ENCODE peak calls at places on chromosomes 16 and 17, in ten cellular contexts. G, E, U, K, D, F, W, S, V and J are unnamed samples.
A peak's percentile ranks its signal among the peaks of the same experiment; 100 is the strongest.

GRCh38 chr16:14366974-14367707 is 262.9 kb downstream of the PARN start:
- DNase-seq in G (no peak), E (no peak), U (no peak), K (no peak), D (no peak), F (no peak), W (no peak), S (no peak), V (no peak), J (no peak)

GRCh38 chr17:14699569-14700190 is 398.8 kb downstream of the HS3ST3B1 start:
- DNase-seq in G (no peak), E (no peak), U (no peak), K (no peak), D (no peak), F (no peak), W (no peak), S (no peak), V (no peak), J (no peak)

GRCh38 chr16:85615014-85615851 is 2.1 kb downstream of the GSE1 start:
- DNase-seq in G (peak; percentile 82), E (peak; percentile 42), U (peak; percentile 43), K (peak; percentile 88), D (peak; percentile 67), F (no peak), W (no peak), S (peak; percentile 17), V (peak; percentile 18), J (peak; percentile 73)

GRCh38 chr17:60590075-60590474 is 9.9 kb upstream of the PPM1D start:
- DNase-seq in G (no peak), E (no peak), U (no peak), K (no peak), D (no peak), F (no peak), W (no peak), S (no peak), V (no peak), J (no peak)

GRCh38 chr17:42441717-42442565 is 16.7 kb upstream of the ATP6V0A1 start:
- DNase-seq in G (no peak), E (no peak), U (no peak), K (no peak), D (no peak), F (no peak), W (no peak), S (no peak), V (no peak), J (no peak)

GRCh38 chr16:12513057-12513790 is 290.5 kb downstream of the CPPED1 start:
- DNase-seq in G (no peak), E (no peak), U (no peak), K (no peak), D (no peak), F (no peak), W (no peak), S (no peak), V (no peak), J (no peak)

GRCh38 chr17:47660064-47660492 is 10.4 kb downstream of the KPNB1 start:
- DNase-seq in G (no peak), E (no peak), U (no peak), K (no peak), D (no peak), F (no peak), W (no peak), S (no peak), V (no peak), J (no peak)

GRCh38 chr17:51580869-51581268 is 320.5 kb downstream of the UTP18 start:
- DNase-seq in G (no peak), E (no peak), U (peak; percentile 96), K (no peak), D (no peak), F (no peak), W (no peak), S (no peak), V (no peak), J (no peak)

GRCh38 chr16:46811682-46812081 is 19.3 kb downstream of the C16orf87 start:
- DNase-seq in G (no peak), E (no peak), U (no peak), K (no peak), D (no peak), F (no peak), W (no peak), S (no peak), V (no peak), J (no peak)

GRCh38 chr16:48526958-48527331 is 83.0 kb downstream of the N4BP1 start:
- DNase-seq in G (no peak), E (no peak), U (no peak), K (peak; percentile 55), D (no peak), F (no peak), W (no peak), S (no peak), V (no peak), J (no peak)

GRCh38 chr17:72609501-72609900 is 483.0 kb downstream of the SLC39A11 start:
- DNase-seq in G (no peak), E (no peak), U (no peak), K (no peak), D (no peak), F (no peak), W (peak; percentile 73), S (no peak), V (no peak), J (no peak)

GRCh38 chr16:85390511-85391174 is 222.5 kb upstream of the GSE1 start:
- DNase-seq in G (no peak), E (peak; percentile 99), U (no peak), K (peak; percentile 77), D (peak; percentile 42), F (no peak), W (peak; percentile 94), S (no peak), V (no peak), J (peak; percentile 96)

GRCh38 chr17:43830510-43831145 is 2.3 kb downstream of the MPP3 start:
- DNase-seq in G (no peak), E (no peak), U (no peak), K (peak; percentile 14), D (no peak), F (no peak), W (no peak), S (peak; percentile 21), V (no peak), J (no peak)

GRCh38 chr17:8160741-8161221 is 2.0 kb downstream of the VAMP2 start:
- DNase-seq in G (no peak), E (no peak), U (no peak), K (no peak), D (no peak), F (no peak), W (no peak), S (no peak), V (no peak), J (no peak)

GRCh38 chr17:49547566-49547965 is 28.1 kb upstream of the NXPH3 start:
- DNase-seq in G (no peak), E (no peak), U (no peak), K (peak; percentile 41), D (no peak), F (no peak), W (no peak), S (no peak), V (no peak), J (no peak)

GRCh38 chr17:58693208-58693607 is 806 bp downstream of the RAD51C start:
- DNase-seq in G (no peak), E (no peak), U (no peak), K (no peak), D (no peak), F (no peak), W (no peak), S (no peak), V (no peak), J (no peak)

GRCh38 chr17:82053556-82054263 is 2.0 kb downstream of the GPS1 start:
- DNase-seq in G (no peak), E (no peak), U (no peak), K (peak; percentile 69), D (no peak), F (no peak), W (no peak), S (no peak), V (no peak), J (no peak)

GRCh38 chr17:3812284-3812683 is 11.3 kb upstream of the ITGAE start:
- DNase-seq in G (no peak), E (no peak), U (no peak), K (no peak), D (no peak), F (no peak), W (no peak), S (no peak), V (no peak), J (no peak)

GRCh38 chr16:9072806-9073341 is 18.6 kb upstream of the HAPSTR1 start:
- DNase-seq in G (no peak), E (peak; percentile 95), U (no peak), K (no peak), D (no peak), F (no peak), W (no peak), S (no peak), V (no peak), J (peak; percentile 44)

GRCh38 chr17:77358801-77359716 is 218.3 kb downstream of the SEC14L1 start:
- DNase-seq in G (peak; percentile 44), E (no peak), U (no peak), K (no peak), D (no peak), F (no peak), W (no peak), S (no peak), V (no peak), J (no peak)

GRCh38 chr16:74862743-74863244 is 88.2 kb upstream of the FA2H start:
- DNase-seq in G (no peak), E (peak; percentile 64), U (peak; percentile 51), K (no peak), D (peak; percentile 22), F (no peak), W (peak; percentile 42), S (no peak), V (no peak), J (peak; percentile 58)

GRCh38 chr16:66508261-66508913 is 41.5 kb downstream of the TK2 start:
- DNase-seq in G (no peak), E (no peak), U (no peak), K (peak; percentile 9), D (no peak), F (no peak), W (no peak), S (peak; percentile 44), V (no peak), J (no peak)

GRCh38 chr17:60451071-60451470 is 28.8 kb downstream of the CHCT1 start:
- DNase-seq in G (no peak), E (no peak), U (no peak), K (no peak), D (no peak), F (no peak), W (no peak), S (no peak), V (no peak), J (no peak)

GRCh38 chr16:54178491-54178976 is 108.1 kb downstream of the IRX3 start:
- DNase-seq in G (no peak), E (peak; percentile 34), U (no peak), K (no peak), D (no peak), F (no peak), W (no peak), S (no peak), V (no peak), J (no peak)

GRCh38 chr17:68600881-68601564 is at the start of gene FAM20A:
- DNase-seq in G (peak; percentile 70), E (no peak), U (no peak), K (peak; percentile 77), D (peak; percentile 41), F (no peak), W (no peak), S (no peak), V (no peak), J (no peak)

GRCh38 chr17:46777943-46778915 is 40.3 kb downstream of the WNT3 start:
- DNase-seq in G (no peak), E (no peak), U (peak; percentile 25), K (peak; percentile 36), D (no peak), F (no peak), W (no peak), S (no peak), V (no peak), J (peak; percentile 50)

GRCh38 chr16:5838725-5839124 is 741.1 kb upstream of the EEF2KMT start:
- DNase-seq in G (no peak), E (no peak), U (no peak), K (no peak), D (no peak), F (no peak), W (no peak), S (no peak), V (no peak), J (no peak)

GRCh38 chr16:82382521-82382920 is 212.5 kb upstream of the MPHOSPH6 start:
- DNase-seq in G (no peak), E (no peak), U (no peak), K (no peak), D (no peak), F (no peak), W (no peak), S (no peak), V (no peak), J (no peak)